ENCODE peak calls at places on chromosomes 6 and 20, in nine cellular contexts. One of them, this sample, is unnamed.

GRCh38 chr6:4319992-4320683 is 184.8 kb upstream of the ECI2 start:
- DNase-seq in SK-N-SH: no peak
- DNase-seq in pancreas: no peak
- DNase-seq in mesendoderm: peak; percentile 80
- DNase-seq in esophagus muscularis mucosa: no peak
- DNase-seq in K562: no peak
- DNase-seq in IMR-90: peak; percentile 65
- DNase-seq in colonic mucosa: no peak
- DNase-seq in suprapubic skin: no peak
- DNase-seq in this sample: no peak

GRCh38 chr6:169380493-169380892 is 126.8 kb upstream of the THBS2 start:
- DNase-seq in SK-N-SH: no peak
- DNase-seq in pancreas: no peak
- DNase-seq in mesendoderm: no peak
- DNase-seq in esophagus muscularis mucosa: peak; percentile 72
- DNase-seq in K562: no peak
- DNase-seq in IMR-90: no peak
- DNase-seq in colonic mucosa: no peak
- DNase-seq in suprapubic skin: no peak
- DNase-seq in this sample: no peak

GRCh38 chr6:144585217-144585814 is 300.2 kb downstream of the UTRN start:
- DNase-seq in SK-N-SH: peak; percentile 14
- DNase-seq in pancreas: no peak
- DNase-seq in mesendoderm: peak; percentile 49
- DNase-seq in esophagus muscularis mucosa: no peak
- DNase-seq in K562: peak; percentile 17
- DNase-seq in IMR-90: peak; percentile 58
- DNase-seq in colonic mucosa: no peak
- DNase-seq in suprapubic skin: no peak
- DNase-seq in this sample: no peak

GRCh38 chr6:90294989-90295853 is 1.4 kb downstream of the BACH2 start:
- DNase-seq in SK-N-SH: peak; percentile 79
- DNase-seq in pancreas: peak; percentile 85
- DNase-seq in mesendoderm: peak; percentile 47
- DNase-seq in esophagus muscularis mucosa: no peak
- DNase-seq in K562: peak; percentile 35
- DNase-seq in IMR-90: peak; percentile 43
- DNase-seq in colonic mucosa: peak; percentile 28
- DNase-seq in suprapubic skin: no peak
- DNase-seq in this sample: peak; percentile 27

GRCh38 chr6:88823998-88824397 is 139.4 kb downstream of the RNGTT start:
- DNase-seq in SK-N-SH: no peak
- DNase-seq in pancreas: no peak
- DNase-seq in mesendoderm: no peak
- DNase-seq in esophagus muscularis mucosa: no peak
- DNase-seq in K562: no peak
- DNase-seq in IMR-90: peak; percentile 77
- DNase-seq in colonic mucosa: no peak
- DNase-seq in suprapubic skin: no peak
- DNase-seq in this sample: no peak

GRCh38 chr6:28597217-28597835 is 71.6 kb downstream of the GPX5 start:
- DNase-seq in SK-N-SH: peak; percentile 40
- DNase-seq in pancreas: no peak
- DNase-seq in mesendoderm: peak; percentile 82
- DNase-seq in esophagus muscularis mucosa: no peak
- DNase-seq in K562: no peak
- DNase-seq in IMR-90: peak; percentile 68
- DNase-seq in colonic mucosa: no peak
- DNase-seq in suprapubic skin: no peak
- DNase-seq in this sample: no peak

GRCh38 chr6:148074735-148075134 is 267.9 kb upstream of the SASH1 start:
- DNase-seq in SK-N-SH: no peak
- DNase-seq in pancreas: no peak
- DNase-seq in mesendoderm: no peak
- DNase-seq in esophagus muscularis mucosa: no peak
- DNase-seq in K562: no peak
- DNase-seq in IMR-90: no peak
- DNase-seq in colonic mucosa: no peak
- DNase-seq in suprapubic skin: no peak
- DNase-seq in this sample: no peak

GRCh38 chr20:44166477-44166876 is 20.5 kb downstream of the JPH2 start:
- DNase-seq in SK-N-SH: no peak
- DNase-seq in pancreas: no peak
- DNase-seq in mesendoderm: peak; percentile 50
- DNase-seq in esophagus muscularis mucosa: no peak
- DNase-seq in K562: no peak
- DNase-seq in IMR-90: peak; percentile 12
- DNase-seq in colonic mucosa: no peak
- DNase-seq in suprapubic skin: no peak
- DNase-seq in this sample: no peak

GRCh38 chr6:42100029-42100901 is 42.2 kb downstream of the C6orf132 start:
- DNase-seq in SK-N-SH: no peak
- DNase-seq in pancreas: no peak
- DNase-seq in mesendoderm: no peak
- DNase-seq in esophagus muscularis mucosa: no peak
- DNase-seq in K562: peak; percentile 65
- DNase-seq in IMR-90: peak; percentile 84
- DNase-seq in colonic mucosa: peak; percentile 71
- DNase-seq in suprapubic skin: no peak
- DNase-seq in this sample: no peak

GRCh38 chr6:87705070-87705691 is 3.1 kb upstream of the AKIRIN2 start:
- DNase-seq in SK-N-SH: no peak
- DNase-seq in pancreas: no peak
- DNase-seq in mesendoderm: no peak
- DNase-seq in esophagus muscularis mucosa: no peak
- DNase-seq in K562: no peak
- DNase-seq in IMR-90: peak; percentile 80
- DNase-seq in colonic mucosa: no peak
- DNase-seq in suprapubic skin: no peak
- DNase-seq in this sample: no peak

GRCh38 chr20:9884666-9885065 is 45.8 kb upstream of the PAK5 start:
- DNase-seq in SK-N-SH: no peak
- DNase-seq in pancreas: no peak
- DNase-seq in mesendoderm: peak; percentile 28
- DNase-seq in esophagus muscularis mucosa: no peak
- DNase-seq in K562: no peak
- DNase-seq in IMR-90: peak; percentile 1
- DNase-seq in colonic mucosa: no peak
- DNase-seq in suprapubic skin: no peak
- DNase-seq in this sample: no peak

GRCh38 chr20:44817143-44817910 is 7.0 kb upstream of the RIMS4 start:
- DNase-seq in SK-N-SH: no peak
- DNase-seq in pancreas: no peak
- DNase-seq in mesendoderm: no peak
- DNase-seq in esophagus muscularis mucosa: no peak
- DNase-seq in K562: no peak
- DNase-seq in IMR-90: no peak
- DNase-seq in colonic mucosa: no peak
- DNase-seq in suprapubic skin: no peak
- DNase-seq in this sample: no peak

GRCh38 chr6:35445691-35446090 is 6.4 kb upstream of the FANCE start:
- DNase-seq in SK-N-SH: no peak
- DNase-seq in pancreas: no peak
- DNase-seq in mesendoderm: no peak
- DNase-seq in esophagus muscularis mucosa: no peak
- DNase-seq in K562: no peak
- DNase-seq in IMR-90: peak; percentile 42
- DNase-seq in colonic mucosa: no peak
- DNase-seq in suprapubic skin: no peak
- DNase-seq in this sample: no peak

DNA sequence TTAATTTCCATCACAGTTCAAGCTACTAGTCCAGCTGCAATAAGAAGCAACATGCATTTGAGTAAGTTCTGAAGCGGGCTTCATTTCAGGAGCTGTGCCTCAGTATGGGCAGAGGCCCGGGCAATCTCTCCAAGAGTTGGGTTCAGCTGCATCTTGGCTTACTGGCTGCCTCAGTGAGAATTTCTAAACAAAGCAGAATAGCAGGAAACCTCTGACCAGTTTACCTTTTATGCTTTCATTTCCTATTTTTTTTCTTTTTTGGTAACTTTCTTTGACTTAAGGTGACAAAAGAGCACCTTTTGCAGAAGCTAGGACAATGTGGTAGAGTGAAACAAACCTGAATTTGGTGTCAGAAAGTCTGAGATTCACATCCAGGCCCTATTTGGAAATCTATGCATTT is 51.0 kb upstream of the FBXO30 start:
- DNase-seq in SK-N-SH: no peak
- DNase-seq in pancreas: no peak
- DNase-seq in mesendoderm: no peak
- DNase-seq in esophagus muscularis mucosa: no peak
- DNase-seq in K562: no peak
- DNase-seq in IMR-90: no peak
- DNase-seq in colonic mucosa: no peak
- DNase-seq in suprapubic skin: no peak
- DNase-seq in this sample: no peak
- H3K4me3 ChIP-seq in SK-N-SH: no peak overlapping the region
- H3K4me3 ChIP-seq in pancreas: no peak overlapping the region
- H3K4me3 ChIP-seq in mesendoderm: no peak overlapping the region
- H3K4me3 ChIP-seq in esophagus muscularis mucosa: no peak overlapping the region
- H3K4me3 ChIP-seq in K562: no peak overlapping the region
- H3K4me3 ChIP-seq in IMR-90: no peak overlapping the region
- H3K4me3 ChIP-seq in colonic mucosa: no peak overlapping the region
- H3K4me3 ChIP-seq in suprapubic skin: no peak overlapping the region
- H3K4me3 ChIP-seq in this sample: no peak overlapping the region

GRCh38 chr20:58225490-58226200 is 2.8 kb downstream of the ANKRD60 start:
- DNase-seq in SK-N-SH: no peak
- DNase-seq in pancreas: no peak
- DNase-seq in mesendoderm: no peak
- DNase-seq in esophagus muscularis mucosa: no peak
- DNase-seq in K562: no peak
- DNase-seq in IMR-90: no peak
- DNase-seq in colonic mucosa: no peak
- DNase-seq in suprapubic skin: no peak
- DNase-seq in this sample: no peak
- H3K27me3 ChIP-seq in SK-N-SH: no peaks in the 10 kb centered on the region
- H3K27me3 ChIP-seq in pancreas: peaks cover 31% of the 10 kb centered on the region
- H3K27me3 ChIP-seq in mesendoderm: peaks cover 1% of the 10 kb centered on the region
- H3K27me3 ChIP-seq in esophagus muscularis mucosa: peaks cover 62% of the 10 kb centered on the region
- H3K27me3 ChIP-seq in K562: peaks cover 68% of the 10 kb centered on the region
- H3K27me3 ChIP-seq in IMR-90: peaks cover 45% of the 10 kb centered on the region
- H3K27me3 ChIP-seq in colonic mucosa: peaks cover 26% of the 10 kb centered on the region
- H3K27me3 ChIP-seq in suprapubic skin: peaks cover 60% of the 10 kb centered on the region
- H3K27me3 ChIP-seq in this sample: peaks cover 3% of the 10 kb centered on the region

DNA sequence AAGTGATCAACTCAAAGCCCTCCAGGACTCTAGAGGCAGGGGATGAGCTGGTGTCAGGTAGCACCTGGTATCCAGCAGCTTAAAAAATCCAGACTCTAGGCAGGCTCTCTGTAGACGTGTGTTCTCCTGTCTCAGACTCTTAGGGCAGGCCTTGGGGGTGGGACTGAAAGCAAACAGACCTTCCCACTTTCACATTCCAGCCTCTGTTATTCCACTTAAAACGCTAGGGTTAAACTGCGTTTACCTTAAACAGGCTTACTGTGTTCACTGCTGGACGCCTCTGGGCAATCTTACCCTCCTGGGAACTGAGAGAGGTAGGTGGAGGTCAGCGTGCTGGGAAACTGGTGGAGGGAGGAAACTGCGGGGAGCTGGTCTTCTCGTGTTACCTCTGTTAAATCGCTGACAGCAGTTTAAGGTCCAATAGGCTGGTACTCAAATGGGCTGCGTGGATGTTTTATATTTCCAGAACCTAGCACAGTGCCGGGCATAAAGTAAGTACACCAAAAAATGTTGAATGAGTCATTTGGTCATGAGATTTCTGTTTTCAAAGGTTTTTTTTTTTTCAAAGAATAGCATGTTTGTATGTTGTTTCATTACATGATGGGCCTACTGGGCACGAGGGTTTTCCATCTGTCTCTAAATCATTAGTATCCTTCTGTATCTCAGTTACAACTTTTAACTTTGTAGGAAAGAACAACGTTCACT is at the start of gene GCNT2:
- DNase-seq in SK-N-SH: no peak
- DNase-seq in pancreas: no peak
- DNase-seq in mesendoderm: peak; percentile 94
- DNase-seq in esophagus muscularis mucosa: no peak
- DNase-seq in K562: no peak
- DNase-seq in IMR-90: peak; percentile 23
- DNase-seq in colonic mucosa: peak; percentile 36
- DNase-seq in suprapubic skin: no peak
- DNase-seq in this sample: no peak
- H3K4me3 ChIP-seq in SK-N-SH: no peak within 1 kb of the TSS
- H3K4me3 ChIP-seq in pancreas: no peak within 1 kb of the TSS
- H3K4me3 ChIP-seq in mesendoderm: no peak within 1 kb of the TSS
- H3K4me3 ChIP-seq in esophagus muscularis mucosa: peak within 1 kb of the TSS; percentile 46
- H3K4me3 ChIP-seq in K562: peak within 1 kb of the TSS; percentile 24
- H3K4me3 ChIP-seq in IMR-90: no peak within 1 kb of the TSS
- H3K4me3 ChIP-seq in colonic mucosa: no peak within 1 kb of the TSS
- H3K4me3 ChIP-seq in suprapubic skin: peak within 1 kb of the TSS; percentile 5
- H3K4me3 ChIP-seq in this sample: peak within 1 kb of the TSS; percentile 30

GRCh38 chr6:161889324-161889723 is 615.5 kb upstream of the AGPAT4 start:
- DNase-seq in SK-N-SH: no peak
- DNase-seq in pancreas: no peak
- DNase-seq in mesendoderm: no peak
- DNase-seq in esophagus muscularis mucosa: no peak
- DNase-seq in K562: no peak
- DNase-seq in IMR-90: no peak
- DNase-seq in colonic mucosa: no peak
- DNase-seq in suprapubic skin: no peak
- DNase-seq in this sample: no peak

GRCh38 chr6:161894436-161894835 is 620.6 kb upstream of the AGPAT4 start:
- DNase-seq in SK-N-SH: no peak
- DNase-seq in pancreas: no peak
- DNase-seq in mesendoderm: no peak
- DNase-seq in esophagus muscularis mucosa: no peak
- DNase-seq in K562: no peak
- DNase-seq in IMR-90: no peak
- DNase-seq in colonic mucosa: no peak
- DNase-seq in suprapubic skin: no peak
- DNase-seq in this sample: no peak

GRCh38 chr6:161890133-161890833 is 616.4 kb upstream of the AGPAT4 start:
- DNase-seq in SK-N-SH: no peak
- DNase-seq in pancreas: no peak
- DNase-seq in mesendoderm: no peak
- DNase-seq in esophagus muscularis mucosa: no peak
- DNase-seq in K562: no peak
- DNase-seq in IMR-90: no peak
- DNase-seq in colonic mucosa: no peak
- DNase-seq in suprapubic skin: no peak
- DNase-seq in this sample: no peak

GRCh38 chr6:161891542-161891941 is 617.7 kb upstream of the AGPAT4 start:
- DNase-seq in SK-N-SH: no peak
- DNase-seq in pancreas: no peak
- DNase-seq in mesendoderm: peak; percentile 60
- DNase-seq in esophagus muscularis mucosa: no peak
- DNase-seq in K562: no peak
- DNase-seq in IMR-90: no peak
- DNase-seq in colonic mucosa: no peak
- DNase-seq in suprapubic skin: no peak
- DNase-seq in this sample: no peak

DNA sequence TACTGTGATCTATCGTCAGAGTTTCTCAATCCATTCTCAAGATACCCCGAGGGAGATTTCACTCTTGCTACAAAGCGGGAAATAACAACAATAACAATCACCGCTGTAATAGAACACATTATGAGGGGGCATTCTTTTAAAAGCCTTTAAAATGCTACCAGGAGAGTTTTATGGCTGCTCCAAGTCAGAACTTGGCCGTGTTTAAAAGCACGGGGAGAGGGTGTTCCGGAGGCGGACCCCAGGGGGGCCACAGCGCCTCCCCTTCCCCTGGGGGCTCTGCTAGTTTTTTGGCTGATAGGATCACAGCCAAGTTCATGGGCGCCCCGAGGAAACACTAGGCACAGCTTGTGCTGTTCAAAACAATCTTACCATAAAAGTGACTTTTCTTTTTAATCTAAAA is 617.1 kb upstream of the AGPAT4 start:
- DNase-seq in SK-N-SH: no peak
- DNase-seq in pancreas: no peak
- DNase-seq in mesendoderm: peak; percentile 13
- DNase-seq in esophagus muscularis mucosa: no peak
- DNase-seq in K562: no peak
- DNase-seq in IMR-90: no peak
- DNase-seq in colonic mucosa: no peak
- DNase-seq in suprapubic skin: no peak
- DNase-seq in this sample: no peak
- H3K27me3 ChIP-seq in SK-N-SH: no peaks in the 10 kb centered on the region
- H3K27me3 ChIP-seq in pancreas: no peaks in the 10 kb centered on the region
- H3K27me3 ChIP-seq in mesendoderm: no peaks in the 10 kb centered on the region
- H3K27me3 ChIP-seq in esophagus muscularis mucosa: no peaks in the 10 kb centered on the region
- H3K27me3 ChIP-seq in K562: no peaks in the 10 kb centered on the region
- H3K27me3 ChIP-seq in IMR-90: no peaks in the 10 kb centered on the region
- H3K27me3 ChIP-seq in colonic mucosa: no peaks in the 10 kb centered on the region
- H3K27me3 ChIP-seq in suprapubic skin: no peaks in the 10 kb centered on the region
- H3K27me3 ChIP-seq in this sample: no peaks in the 10 kb centered on the region

This sample was measured in upper lobe of left lung.